ENCODE peak calls at places on chromosomes 1 and 21, in four cellular contexts. T, L, R and P are unnamed samples.
A peak's percentile ranks its signal among the peaks of the same experiment; 100 is the strongest.

GRCh38 chr1:182752077-182752826 is 37.3 kb upstream of the NPL start:
- DNase-seq in T (no peak), L (no peak), R (no peak), P (peak; percentile 49)

GRCh38 chr1:205805082-205805711 is 7.8 kb downstream of the SLC41A1 start:
- DNase-seq in T (no peak), L (no peak), R (no peak), P (no peak)

GRCh38 chr1:228737613-228738012 is 2.3 kb downstream of the RHOU start:
- DNase-seq in T (no peak), L (peak; percentile 16), R (no peak), P (no peak)

GRCh38 chr1:230621290-230622022 is 20.8 kb upstream of the COG2 start:
- DNase-seq in T (no peak), L (no peak), R (no peak), P (no peak)

GRCh38 chr1:168550971-168551370 is 7.2 kb upstream of the XCL2 start:
- DNase-seq in T (no peak), L (peak; percentile 39), R (no peak), P (no peak)

GRCh38 chr1:203056516-203056915 is 29.3 kb downstream of the MYOG start:
- DNase-seq in T (no peak), L (no peak), R (no peak), P (no peak)

GRCh38 chr1:44619261-44619900 is 54.9 kb downstream of the TMEM53 start:
- DNase-seq in T (no peak), L (peak; percentile 11), R (no peak), P (no peak)

GRCh38 chr1:233606813-233607212 is 7.1 kb upstream of the KCNK1 start:
- DNase-seq in T (no peak), L (no peak), R (no peak), P (no peak)

GRCh38 chr1:216246577-216246976 is 176.7 kb downstream of the USH2A start:
- DNase-seq in T (no peak), L (no peak), R (no peak), P (no peak)

GRCh38 chr1:59237905-59238304 is 59.0 kb upstream of the FGGY start:
- DNase-seq in T (no peak), L (no peak), R (no peak), P (no peak)

GRCh38 chr1:227753999-227754764 is 18.9 kb downstream of the SNAP47 start:
- DNase-seq in T (no peak), L (peak; percentile 44), R (no peak), P (peak; percentile 64)

GRCh38 chr1:97006044-97006676 is 284.6 kb downstream of the PTBP2 start:
- DNase-seq in T (no peak), L (peak; percentile 89), R (peak; percentile 57), P (peak; percentile 56)

GRCh38 chr1:193264313-193265065 is 78.1 kb upstream of the B3GALT2 start:
- DNase-seq in T (no peak), L (peak; percentile 45), R (no peak), P (no peak)

GRCh38 chr1:29673669-29674624 is 437.6 kb downstream of the PTPRU start:
- DNase-seq in T (peak; percentile 40), L (no peak), R (no peak), P (no peak)

GRCh38 chr1:156489166-156489934 is 11.2 kb downstream of the MEF2D start:
- DNase-seq in T (no peak), L (no peak), R (no peak), P (peak; percentile 81)
- H3K4me3 ChIP-seq in T (peak overlapping the region; percentile 54), L (no peak overlapping the region), R (no peak overlapping the region), P (peak overlapping the region; percentile 24)

DNA sequence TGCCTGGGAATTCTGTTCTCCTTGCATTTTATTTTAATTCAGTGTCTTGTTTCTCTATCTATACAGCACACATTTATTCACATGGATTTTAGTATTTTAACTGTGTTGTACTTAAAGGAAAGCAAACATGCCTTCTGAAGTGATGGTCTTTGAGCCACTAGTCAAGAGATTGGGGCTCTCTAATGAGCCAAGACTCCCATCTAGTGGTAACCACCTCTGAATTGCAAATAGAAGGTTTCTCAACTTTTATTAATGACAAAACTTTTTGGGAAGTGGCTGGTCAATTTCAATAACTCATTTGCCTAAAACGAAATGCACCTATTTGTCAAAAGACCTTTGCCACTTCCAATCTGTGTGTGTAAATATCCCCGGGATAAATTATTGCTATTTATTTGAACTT is 199.6 kb downstream of the LTN1 start:
- DNase-seq in T (no peak), L (peak; percentile 74), R (no peak), P (no peak)
- TF ChIP-seq CTCF in T (no peak), L (peak; percentile 59), R (no peak), P (peak; percentile 29)

GRCh38 chr21:45551316-45551715 is 9.1 kb upstream of the SLC19A1 start:
- DNase-seq in T (no peak), L (peak; percentile 81), R (peak; percentile 13), P (peak; percentile 18)

GRCh38 chr21:45548711-45549491 is 6.7 kb upstream of the SLC19A1 start:
- DNase-seq in T (no peak), L (no peak), R (peak; percentile 21), P (no peak)

GRCh38 chr21:45551816-45552695 is 9.8 kb upstream of the SLC19A1 start:
- DNase-seq in T (no peak), L (no peak), R (peak; percentile 56), P (no peak)

GRCh38 chr21:45550552-45551210 is 8.4 kb upstream of the SLC19A1 start:
- DNase-seq in T (no peak), L (no peak), R (peak; percentile 50), P (peak; percentile 38)

GRCh38 chr21:45549670-45550463 is 7.6 kb upstream of the SLC19A1 start:
- DNase-seq in T (no peak), L (no peak), R (peak; percentile 53), P (no peak)
- H3K4me3 ChIP-seq in T (no peak overlapping the region), L (no peak overlapping the region), R (no peak overlapping the region), P (no peak overlapping the region)

GRCh38 chr1:26538480-26539412 is 9.2 kb downstream of the RPS6KA1 start:
- DNase-seq in T (peak; percentile 69), L (peak; percentile 59), R (no peak), P (peak; percentile 53)
- TF ChIP-seq CTCF in T (no peak), L (peak; percentile 60), R (peak; percentile 33), P (peak; percentile 55)

GRCh38 chr1:161440312-161440894 is 64.9 kb upstream of the FCGR2A start:
- DNase-seq in T (no peak), L (peak; percentile 38), R (peak; percentile 83), P (no peak)
- H3K4me3 ChIP-seq in T (peak overlapping the region; percentile 81), L (peak overlapping the region; percentile 43), R (peak overlapping the region; percentile 44), P (peak overlapping the region; percentile 65)

DNA sequence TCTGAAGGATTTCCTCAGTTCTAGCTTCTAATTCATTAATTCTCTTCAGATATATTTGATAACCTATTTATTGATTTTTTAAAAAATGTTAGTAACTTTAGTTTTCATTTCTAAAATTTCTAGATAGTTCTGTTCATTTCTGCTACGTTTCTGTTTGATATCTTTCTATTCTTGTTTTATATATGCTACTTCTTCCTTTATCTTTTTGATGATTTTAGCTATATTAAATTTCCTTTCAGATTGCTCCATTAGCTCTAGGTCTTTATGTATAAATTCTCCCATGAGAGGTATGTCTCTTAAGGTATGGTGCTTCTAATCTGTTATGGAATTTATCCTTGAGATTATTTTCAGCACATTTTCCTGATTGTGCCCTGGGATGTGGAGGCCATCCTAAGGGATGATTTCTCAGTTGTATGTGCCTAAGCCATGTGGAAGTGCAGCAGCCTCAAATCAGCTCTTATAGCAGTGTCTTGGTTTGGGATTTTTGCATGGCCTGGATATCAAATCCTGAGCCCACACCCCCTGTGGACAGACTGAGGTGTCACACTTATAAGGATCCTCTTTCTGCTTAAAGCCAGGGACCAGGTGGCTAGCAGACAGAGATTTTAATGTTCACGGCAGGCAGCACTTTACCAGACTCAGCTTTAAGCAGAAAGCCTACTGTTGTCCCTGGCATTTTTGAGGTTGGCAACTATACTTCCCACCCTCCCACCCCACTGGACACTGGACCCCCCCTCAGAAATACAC is 6.2 kb upstream of the KCNQ4 start:
- DNase-seq in T (no peak), L (no peak), R (no peak), P (no peak)
- TF ChIP-seq CTCF in T (no peak), L (no peak), R (no peak), P (no peak)

DNA sequence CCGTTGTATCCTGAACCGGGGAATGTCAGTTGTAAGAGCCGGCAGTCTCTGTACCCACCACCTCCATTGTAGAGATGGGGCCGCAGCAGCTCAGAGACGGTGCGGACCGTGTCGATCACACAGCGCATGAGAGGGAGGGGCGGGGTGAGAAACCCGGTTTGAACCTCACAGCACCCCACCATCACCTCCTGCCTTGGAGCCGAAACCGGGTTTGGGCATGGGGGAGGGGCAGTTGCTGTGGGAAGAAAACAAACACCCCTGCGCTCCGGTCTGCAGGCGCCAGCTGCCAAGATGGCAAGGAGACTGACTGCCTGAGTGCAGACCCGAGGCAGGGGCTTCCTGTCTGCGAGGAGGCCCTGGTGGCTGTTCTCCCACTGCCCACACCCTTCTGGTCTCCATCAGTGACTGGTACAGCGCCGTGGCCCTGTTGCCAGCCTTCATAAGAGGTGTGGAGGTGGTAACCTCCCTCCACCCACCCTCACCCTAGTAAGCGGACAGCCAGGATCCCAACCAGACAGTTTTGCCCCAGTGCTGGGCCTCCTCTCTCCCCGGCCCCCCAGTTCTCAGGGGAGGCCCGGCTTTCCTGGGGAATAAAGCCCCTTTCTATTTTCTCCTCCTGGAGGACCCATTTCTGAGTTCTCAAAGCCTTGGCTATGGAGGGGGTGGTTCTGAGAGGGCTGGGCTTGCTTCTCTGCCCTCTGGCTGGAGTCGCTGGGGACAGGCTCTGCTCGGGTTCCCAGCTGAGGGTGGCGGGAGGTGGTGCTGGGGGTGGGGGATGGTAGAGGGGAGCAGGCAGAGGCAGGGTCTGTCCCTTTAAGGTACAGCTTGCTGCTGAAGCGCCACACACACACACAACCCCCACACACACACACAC is 69.4 kb upstream of the SSBP3 start:
- DNase-seq in T (no peak), L (no peak), R (no peak), P (no peak)
- H3K4me3 ChIP-seq in T (peak overlapping the region; percentile 73), L (no peak overlapping the region), R (no peak overlapping the region), P (no peak overlapping the region)